ENCODE peak calls at places on chromosomes 7 and 10, in five cellular contexts. J, F, W, P and R are unnamed samples.

GRCh38 chr10:67808706-67809105 is 29.3 kb downstream of the DNAJC12 start:
- DNase-seq in J (no peak), F (no peak), W (no peak), P (no peak), R (no peak)

GRCh38 chr10:14382531-14382930 is 51.8 kb upstream of the FRMD4A start:
- DNase-seq in J (no peak), F (no peak), W (no peak), P (no peak), R (no peak)

GRCh38 chr10:125057158-125058001 is 103.0 kb downstream of the CTBP2 start:
- DNase-seq in J (peak), F (peak), W (no peak), P (peak), R (peak)

GRCh38 chr10:33098966-33099663 is 141.1 kb upstream of the ITGB1 start:
- DNase-seq in J (no peak), F (no peak), W (no peak), P (no peak), R (no peak)

GRCh38 chr7:104772405-104772821 is 241.6 kb upstream of the KMT2E start:
- DNase-seq in J (no peak), F (no peak), W (no peak), P (no peak), R (no peak)

GRCh38 chr10:650691-651615 is 38.5 kb downstream of the DIP2C start:
- DNase-seq in J (no peak), F (no peak), W (no peak), P (no peak), R (no peak)

GRCh38 chr7:137930616-137931015 is 71.3 kb downstream of the CREB3L2 start:
- DNase-seq in J (no peak), F (no peak), W (no peak), P (no peak), R (no peak)

GRCh38 chr10:103544657-103545310 is 51.3 kb downstream of the NEURL1 start:
- DNase-seq in J (no peak), F (no peak), W (no peak), P (no peak), R (no peak)

GRCh38 chr10:132911712-132912097 is 30.7 kb downstream of the CFAP46 start:
- DNase-seq in J (peak), F (no peak), W (no peak), P (no peak), R (peak)

GRCh38 chr10:93437000-93437945 is 44.9 kb downstream of the MYOF start:
- DNase-seq in J (peak), F (peak), W (peak), P (peak), R (peak)

GRCh38 chr10:6980353-6980752 is 400.3 kb upstream of the PRKCQ start:
- DNase-seq in J (no peak), F (no peak), W (no peak), P (no peak), R (no peak)

GRCh38 chr10:22656056-22656455 is 58.3 kb downstream of the PIP4K2A start:
- DNase-seq in J (no peak), F (no peak), W (no peak), P (no peak), R (no peak)

GRCh38 chr10:59465089-59465488 is 102.7 kb upstream of the FAM13C start:
- DNase-seq in J (no peak), F (no peak), W (no peak), P (no peak), R (no peak)

GRCh38 chr10:7438196-7438986 is 27.6 kb upstream of the SFMBT2 start:
- DNase-seq in J (no peak), F (no peak), W (no peak), P (no peak), R (no peak)

GRCh38 chr10:43044444-43045245 is 32.2 kb upstream of the RET start:
- DNase-seq in J (peak), F (peak), W (peak), P (peak), R (no peak)

GRCh38 chr10:119079572-119080520 is 771 bp downstream of the EIF3A start:
- DNase-seq in J (peak), F (peak), W (peak), P (peak), R (peak)

GRCh38 chr7:46934198-46934825 is 647.6 kb downstream of the TNS3 start:
- DNase-seq in J (no peak), F (no peak), W (no peak), P (no peak), R (no peak)

GRCh38 chr7:91541641-91542040 is 277.4 kb downstream of the FZD1 start:
- DNase-seq in J (no peak), F (no peak), W (no peak), P (no peak), R (no peak)

GRCh38 chr7:30196408-30196807 is 61.6 kb downstream of the MTURN start:
- DNase-seq in J (no peak), F (no peak), W (no peak), P (no peak), R (no peak)

GRCh38 chr7:148149730-148150129 is 440.8 kb upstream of the C7orf33 start:
- DNase-seq in J (no peak), F (no peak), W (no peak), P (no peak), R (no peak)

GRCh38 chr10:56142092-56142728 is 218.8 kb downstream of the ZWINT start:
- DNase-seq in J (no peak), F (no peak), W (no peak), P (no peak), R (no peak)

GRCh38 chr7:139798221-139798620 is 20.4 kb upstream of the HIPK2 start:
- DNase-seq in J (no peak), F (peak), W (no peak), P (no peak), R (no peak)

GRCh38 chr7:30048582-30048981 is 20.4 kb downstream of the PLEKHA8 start:
- DNase-seq in J (no peak), F (no peak), W (no peak), P (no peak), R (no peak)

GRCh38 chr7:1665721-1666250 is 4.3 kb upstream of the ELFN1 start:
- DNase-seq in J (no peak), F (no peak), W (peak), P (peak), R (no peak)

GRCh38 chr7:831596-832291 is 532 bp upstream of the SUN1 start:
- DNase-seq in J (no peak), F (no peak), W (no peak), P (peak), R (peak)

GRCh38 chr10:125043824-125044658 is 102.1 kb downstream of the ZRANB1 start:
- DNase-seq in J (no peak), F (no peak), W (no peak), P (peak), R (peak)

GRCh38 chr7:131111-132094 is 61.0 kb upstream of the FAM20C start:
- DNase-seq in J (no peak), F (peak), W (no peak), P (no peak), R (peak)

GRCh38 chr7:37775921-37776320 is 72.5 kb upstream of the NME8 start:
- DNase-seq in J (no peak), F (no peak), W (no peak), P (no peak), R (no peak)

GRCh38 chr7:20172736-20173334 is 44.3 kb downstream of the MACC1 start:
- DNase-seq in J (peak), F (peak), W (peak), P (peak), R (peak)

GRCh38 chr10:113219446-113219845 is 269.4 kb downstream of the TCF7L2 start:
- DNase-seq in J (no peak), F (no peak), W (no peak), P (no peak), R (no peak)

GRCh38 chr10:59536576-59537014 is 173.1 kb downstream of the SLC16A9 start:
- DNase-seq in J (no peak), F (no peak), W (no peak), P (no peak), R (peak)

DNA sequence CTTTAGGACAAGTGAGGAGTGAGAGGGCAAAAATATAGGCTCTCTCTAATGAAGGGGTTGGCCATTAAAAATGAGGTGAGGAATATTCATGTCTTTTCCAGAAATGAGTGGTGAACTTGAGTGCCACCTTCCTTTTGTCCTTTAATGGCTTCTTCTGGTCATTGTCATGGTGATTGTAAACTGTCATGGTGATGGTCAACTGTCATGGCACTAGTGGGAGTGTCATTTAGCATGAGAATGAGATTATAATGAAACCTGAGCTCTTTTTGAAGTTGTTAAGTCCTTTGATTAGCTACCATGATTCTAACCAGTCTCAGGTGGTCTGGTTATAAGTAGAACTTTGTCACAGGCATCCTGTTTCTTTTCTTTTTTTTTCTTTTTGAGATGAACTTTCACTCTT is 524.4 kb downstream of the NEBL start:
- DNase-seq in J (no peak), F (no peak), W (no peak), P (no peak), R (no peak)
- H3K27ac ChIP-seq in J (no peak), F (no peak), W (no peak), P (no peak), R (no peak)

DNA sequence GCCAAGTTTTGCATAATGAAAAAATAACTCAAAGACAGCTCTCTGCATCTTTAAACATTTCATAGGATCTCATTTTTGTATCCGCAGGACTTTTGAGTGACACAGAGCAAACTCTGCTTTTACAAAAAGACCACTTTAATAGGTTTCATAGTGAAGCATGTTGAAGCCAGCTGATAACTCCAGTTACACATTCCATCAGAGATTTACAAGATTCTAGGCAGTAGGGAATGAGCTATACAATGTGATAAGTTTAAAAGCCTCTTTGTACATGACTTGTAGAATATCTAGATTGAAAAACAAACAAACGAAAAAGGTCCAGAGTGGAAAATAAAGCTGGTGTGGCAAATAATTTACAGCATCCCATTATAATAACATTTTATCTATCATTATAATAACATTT is 2.2 kb downstream of the PRKG1 start:
- DNase-seq in J (no peak), F (no peak), W (no peak), P (no peak), R (no peak)
- H3K4me3 ChIP-seq in J (no peak), F (peak), W (no peak), P (no peak), R (peak)

GRCh38 chr10:24721254-24722106 is 2.2 kb downstream of the ARHGAP21 start:
- DNase-seq in J (no peak), F (peak), W (peak), P (peak), R (peak)
- TF ChIP-seq POLR2A in J (no peak), F (peak), W (no peak), P (no peak), R (no peak)

GRCh38 chr10:73782749-73783085 is 869 bp downstream of the CHCHD1 start:
- DNase-seq in J (no peak), F (no peak), W (no peak), P (no peak), R (no peak)
- H3K27ac ChIP-seq in J (peak), F (peak), W (peak), P (peak), R (no peak)

GRCh38 chr7:23469150-23469960 is 936 bp downstream of the IGF2BP3 start:
- DNase-seq in J (no peak), F (no peak), W (no peak), P (no peak), R (no peak)
- H3K4me3 ChIP-seq in J (peak), F (peak), W (no peak), P (peak), R (peak)

DNA sequence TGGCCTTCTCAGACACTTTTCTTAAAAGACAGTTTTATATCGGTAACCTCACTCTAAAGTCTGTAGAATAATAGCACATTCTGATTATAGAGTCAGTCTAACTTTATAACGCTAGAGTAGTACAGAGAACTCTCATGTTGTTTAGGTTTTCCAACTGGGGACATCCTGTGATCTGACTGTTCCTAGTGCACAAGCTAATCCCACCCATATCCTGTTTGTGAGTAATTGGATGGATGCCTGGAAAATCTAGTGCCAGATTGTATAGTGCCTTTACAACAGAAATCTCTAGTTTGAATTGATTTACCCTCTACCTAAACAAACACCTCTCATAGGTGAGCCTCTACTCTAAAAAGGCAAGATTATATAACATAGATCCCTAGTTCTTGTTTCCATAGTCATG is 107.4 kb downstream of the ZEB1 start:
- DNase-seq in J (no peak), F (no peak), W (no peak), P (no peak), R (no peak)
- TF ChIP-seq POLR2A in J (no peak), F (no peak), W (no peak), P (peak), R (no peak)

GRCh38 chr7:77425151-77426051 is 9.3 kb upstream of the GSAP start:
- DNase-seq in J (no peak), F (no peak), W (no peak), P (no peak), R (no peak)
- H3K27ac ChIP-seq in J (peak), F (no peak), W (no peak), P (no peak), R (no peak)

DNA sequence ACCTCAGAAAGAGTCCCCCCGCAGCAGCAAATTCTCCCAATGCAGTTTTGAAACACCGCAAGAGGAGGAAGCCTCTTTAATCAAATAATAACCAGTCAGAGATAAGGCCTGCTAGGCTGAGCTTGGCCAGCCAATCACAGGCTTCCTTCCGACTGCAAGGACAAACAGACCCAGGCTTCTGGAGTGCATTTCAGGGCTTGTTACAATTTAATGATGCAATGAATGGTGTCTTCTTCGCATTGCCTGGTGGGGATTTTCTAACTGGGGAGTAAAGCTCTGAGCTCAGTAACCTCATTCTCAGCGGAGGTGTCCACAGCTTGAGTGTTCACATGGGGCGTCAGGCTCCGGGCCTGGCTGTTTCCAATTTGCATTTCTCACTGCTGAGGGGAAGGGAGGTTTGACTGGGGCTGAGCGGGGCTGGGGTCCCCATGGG is 31.8 kb upstream of the GPAM start:
- DNase-seq in J (no peak), F (no peak), W (no peak), P (no peak), R (no peak)
- H3K4me3 ChIP-seq in J (no peak), F (no peak), W (no peak), P (no peak), R (no peak)